ENCODE peak calls at places on chromosomes 11 and 22, in eight cellular contexts. One of them, this sample, is unnamed.

GRCh38 chr11:15557831-15558230 is 443.1 kb downstream of the INSC start:
- DNase-seq in Calu3: no peak
- DNase-seq in neural progenitor cell: no peak
- DNase-seq in NCI-H774: no peak
- DNase-seq in activated T-helper 1 cell treated with anti-CD3 and anti-CD28 coated beads, Interleukin-12 subunit alpha, Interleukin-12 subunit beta, Interleukin-2, Interleukin-4 antibody, amounts not matched to agents 30 ng/mL and 10 ng/mL and 1 ng/mL, durations not matched to agents 14 hours and 24 hours and 36 hours: no peak
- DNase-seq in activated CD8-positive, alpha-beta memory T cell treated with anti-CD3 and anti-CD28 coated beads, Interleukin-2, amount 50 U/mL, for 48 hours: no peak
- DNase-seq in iPS-NIHi11: no peak
- DNase-seq in putamen: no peak
- DNase-seq in this sample: no peak

GRCh38 chr11:96113100-96113710 is 189.3 kb upstream of the MTMR2 start:
- DNase-seq in Calu3: no peak
- DNase-seq in neural progenitor cell: no peak
- DNase-seq in NCI-H774: no peak
- DNase-seq in activated T-helper 1 cell treated with anti-CD3 and anti-CD28 coated beads, Interleukin-12 subunit alpha, Interleukin-12 subunit beta, Interleukin-2, Interleukin-4 antibody, amounts not matched to agents 30 ng/mL and 10 ng/mL and 1 ng/mL, durations not matched to agents 14 hours and 24 hours and 36 hours: no peak
- DNase-seq in activated CD8-positive, alpha-beta memory T cell treated with anti-CD3 and anti-CD28 coated beads, Interleukin-2, amount 50 U/mL, for 48 hours: no peak
- DNase-seq in iPS-NIHi11: no peak
- DNase-seq in putamen: peak
- DNase-seq in this sample: no peak

GRCh38 chr22:37231406-37232139 is 12.5 kb downstream of the RAC2 start:
- DNase-seq in Calu3: no peak
- DNase-seq in neural progenitor cell: no peak
- DNase-seq in NCI-H774: no peak
- DNase-seq in activated T-helper 1 cell treated with anti-CD3 and anti-CD28 coated beads, Interleukin-12 subunit alpha, Interleukin-12 subunit beta, Interleukin-2, Interleukin-4 antibody, amounts not matched to agents 30 ng/mL and 10 ng/mL and 1 ng/mL, durations not matched to agents 14 hours and 24 hours and 36 hours: no peak
- DNase-seq in activated CD8-positive, alpha-beta memory T cell treated with anti-CD3 and anti-CD28 coated beads, Interleukin-2, amount 50 U/mL, for 48 hours: peak
- DNase-seq in iPS-NIHi11: no peak
- DNase-seq in putamen: no peak
- DNase-seq in this sample: no peak

GRCh38 chr11:73271936-73272679 is at the start of gene P2RY6:
- DNase-seq in Calu3: no peak
- DNase-seq in neural progenitor cell: no peak
- DNase-seq in NCI-H774: no peak
- DNase-seq in activated T-helper 1 cell treated with anti-CD3 and anti-CD28 coated beads, Interleukin-12 subunit alpha, Interleukin-12 subunit beta, Interleukin-2, Interleukin-4 antibody, amounts not matched to agents 30 ng/mL and 10 ng/mL and 1 ng/mL, durations not matched to agents 14 hours and 24 hours and 36 hours: no peak
- DNase-seq in activated CD8-positive, alpha-beta memory T cell treated with anti-CD3 and anti-CD28 coated beads, Interleukin-2, amount 50 U/mL, for 48 hours: no peak
- DNase-seq in iPS-NIHi11: no peak
- DNase-seq in putamen: no peak
- DNase-seq in this sample: no peak

GRCh38 chr11:88281317-88281712 is 56.2 kb downstream of the CTSC start:
- DNase-seq in Calu3: peak
- DNase-seq in neural progenitor cell: peak
- DNase-seq in NCI-H774: no peak
- DNase-seq in activated T-helper 1 cell treated with anti-CD3 and anti-CD28 coated beads, Interleukin-12 subunit alpha, Interleukin-12 subunit beta, Interleukin-2, Interleukin-4 antibody, amounts not matched to agents 30 ng/mL and 10 ng/mL and 1 ng/mL, durations not matched to agents 14 hours and 24 hours and 36 hours: no peak
- DNase-seq in activated CD8-positive, alpha-beta memory T cell treated with anti-CD3 and anti-CD28 coated beads, Interleukin-2, amount 50 U/mL, for 48 hours: no peak
- DNase-seq in iPS-NIHi11: no peak
- DNase-seq in putamen: no peak
- DNase-seq in this sample: no peak

GRCh38 chr22:21651521-21652009 is 9.5 kb downstream of the SDF2L1 start:
- DNase-seq in Calu3: no peak
- DNase-seq in neural progenitor cell: peak
- DNase-seq in NCI-H774: no peak
- DNase-seq in activated T-helper 1 cell treated with anti-CD3 and anti-CD28 coated beads, Interleukin-12 subunit alpha, Interleukin-12 subunit beta, Interleukin-2, Interleukin-4 antibody, amounts not matched to agents 30 ng/mL and 10 ng/mL and 1 ng/mL, durations not matched to agents 14 hours and 24 hours and 36 hours: no peak
- DNase-seq in activated CD8-positive, alpha-beta memory T cell treated with anti-CD3 and anti-CD28 coated beads, Interleukin-2, amount 50 U/mL, for 48 hours: peak
- DNase-seq in iPS-NIHi11: peak
- DNase-seq in putamen: no peak
- DNase-seq in this sample: no peak

GRCh38 chr11:46277623-46278386 is at the start of gene CREB3L1:
- DNase-seq in Calu3: no peak
- DNase-seq in neural progenitor cell: peak
- DNase-seq in NCI-H774: no peak
- DNase-seq in activated T-helper 1 cell treated with anti-CD3 and anti-CD28 coated beads, Interleukin-12 subunit alpha, Interleukin-12 subunit beta, Interleukin-2, Interleukin-4 antibody, amounts not matched to agents 30 ng/mL and 10 ng/mL and 1 ng/mL, durations not matched to agents 14 hours and 24 hours and 36 hours: no peak
- DNase-seq in activated CD8-positive, alpha-beta memory T cell treated with anti-CD3 and anti-CD28 coated beads, Interleukin-2, amount 50 U/mL, for 48 hours: no peak
- DNase-seq in iPS-NIHi11: peak
- DNase-seq in putamen: no peak
- DNase-seq in this sample: no peak

GRCh38 chr11:131810511-131810910 is 440.1 kb downstream of the NTM start:
- DNase-seq in Calu3: no peak
- DNase-seq in neural progenitor cell: no peak
- DNase-seq in NCI-H774: no peak
- DNase-seq in activated T-helper 1 cell treated with anti-CD3 and anti-CD28 coated beads, Interleukin-12 subunit alpha, Interleukin-12 subunit beta, Interleukin-2, Interleukin-4 antibody, amounts not matched to agents 30 ng/mL and 10 ng/mL and 1 ng/mL, durations not matched to agents 14 hours and 24 hours and 36 hours: no peak
- DNase-seq in activated CD8-positive, alpha-beta memory T cell treated with anti-CD3 and anti-CD28 coated beads, Interleukin-2, amount 50 U/mL, for 48 hours: no peak
- DNase-seq in iPS-NIHi11: no peak
- DNase-seq in putamen: no peak
- DNase-seq in this sample: no peak

GRCh38 chr11:2257023-2257700 is 13.2 kb downstream of the ASCL2 start:
- DNase-seq in Calu3: peak
- DNase-seq in neural progenitor cell: no peak
- DNase-seq in NCI-H774: no peak
- DNase-seq in activated T-helper 1 cell treated with anti-CD3 and anti-CD28 coated beads, Interleukin-12 subunit alpha, Interleukin-12 subunit beta, Interleukin-2, Interleukin-4 antibody, amounts not matched to agents 30 ng/mL and 10 ng/mL and 1 ng/mL, durations not matched to agents 14 hours and 24 hours and 36 hours: no peak
- DNase-seq in activated CD8-positive, alpha-beta memory T cell treated with anti-CD3 and anti-CD28 coated beads, Interleukin-2, amount 50 U/mL, for 48 hours: no peak
- DNase-seq in iPS-NIHi11: no peak
- DNase-seq in putamen: no peak
- DNase-seq in this sample: no peak

GRCh38 chr11:2459796-2460531 is 15.2 kb downstream of the KCNQ1 start:
- DNase-seq in Calu3: no peak
- DNase-seq in neural progenitor cell: no peak
- DNase-seq in NCI-H774: no peak
- DNase-seq in activated T-helper 1 cell treated with anti-CD3 and anti-CD28 coated beads, Interleukin-12 subunit alpha, Interleukin-12 subunit beta, Interleukin-2, Interleukin-4 antibody, amounts not matched to agents 30 ng/mL and 10 ng/mL and 1 ng/mL, durations not matched to agents 14 hours and 24 hours and 36 hours: no peak
- DNase-seq in activated CD8-positive, alpha-beta memory T cell treated with anti-CD3 and anti-CD28 coated beads, Interleukin-2, amount 50 U/mL, for 48 hours: peak
- DNase-seq in iPS-NIHi11: no peak
- DNase-seq in putamen: no peak
- DNase-seq in this sample: no peak

GRCh38 chr22:47276219-47276843 is 513.9 kb downstream of the TBC1D22A start:
- DNase-seq in Calu3: no peak
- DNase-seq in neural progenitor cell: no peak
- DNase-seq in NCI-H774: no peak
- DNase-seq in activated T-helper 1 cell treated with anti-CD3 and anti-CD28 coated beads, Interleukin-12 subunit alpha, Interleukin-12 subunit beta, Interleukin-2, Interleukin-4 antibody, amounts not matched to agents 30 ng/mL and 10 ng/mL and 1 ng/mL, durations not matched to agents 14 hours and 24 hours and 36 hours: no peak
- DNase-seq in activated CD8-positive, alpha-beta memory T cell treated with anti-CD3 and anti-CD28 coated beads, Interleukin-2, amount 50 U/mL, for 48 hours: no peak
- DNase-seq in iPS-NIHi11: no peak
- DNase-seq in putamen: no peak
- DNase-seq in this sample: no peak

GRCh38 chr11:2734181-2735052 is 34.6 kb upstream of the KCNQ1OT1 start:
- DNase-seq in Calu3: no peak
- DNase-seq in neural progenitor cell: no peak
- DNase-seq in NCI-H774: no peak
- DNase-seq in activated T-helper 1 cell treated with anti-CD3 and anti-CD28 coated beads, Interleukin-12 subunit alpha, Interleukin-12 subunit beta, Interleukin-2, Interleukin-4 antibody, amounts not matched to agents 30 ng/mL and 10 ng/mL and 1 ng/mL, durations not matched to agents 14 hours and 24 hours and 36 hours: no peak
- DNase-seq in activated CD8-positive, alpha-beta memory T cell treated with anti-CD3 and anti-CD28 coated beads, Interleukin-2, amount 50 U/mL, for 48 hours: no peak
- DNase-seq in iPS-NIHi11: no peak
- DNase-seq in putamen: no peak
- DNase-seq in this sample: no peak